ENCODE peak calls at places on chromosomes 16 and 17, in ten cellular contexts. B, M, C, T, F, E, P, Y, U and Q are unnamed samples.

GRCh38 chr16:67673712-67674580 is 7.3 kb downstream of the C16orf86 start:
- DNase-seq in F (no peak), U (peak), E (peak), B (no peak), Y (no peak), P (no peak), C (no peak), T (no peak), M (no peak), Q (no peak)

GRCh38 chr16:27363797-27364196 is 38.2 kb upstream of the IL21R start:
- DNase-seq in M (no peak), Y (no peak), P (no peak), B (no peak), T (no peak), E (peak), U (no peak), F (no peak), C (no peak), Q (no peak)

GRCh38 chr16:50213939-50214519 is 52.3 kb upstream of the ADCY7 start:
- DNase-seq in B (peak), C (no peak), U (peak), T (no peak), E (peak), F (peak), M (peak), P (peak), Y (peak), Q (no peak)

GRCh38 chr16:68972720-68973119 is 129.4 kb downstream of the TANGO6 start:
- DNase-seq in T (peak), C (no peak), F (peak), E (peak), P (peak), M (peak), B (peak), Y (no peak), U (peak), Q (peak)

GRCh38 chr16:872436-873242 is 72.1 kb upstream of the GNG13 start:
- DNase-seq in Y (no peak), P (no peak), C (no peak), T (no peak), B (no peak), M (no peak), F (no peak), U (no peak), E (no peak), Q (no peak)

GRCh38 chr17:5785867-5786509 is 201.7 kb upstream of the NLRP1 start:
- DNase-seq in M (no peak), U (no peak), Y (no peak), P (peak), T (no peak), B (peak), E (peak), F (no peak), C (no peak), Q (peak)

GRCh38 chr17:21756856-21757619 is 64.7 kb downstream of the KCNJ18 start:
- DNase-seq in F (no peak), U (no peak), B (no peak), T (no peak), E (no peak), M (no peak), P (no peak), Y (no peak), C (no peak), Q (no peak)

GRCh38 chr17:17077861-17078732 is 35.8 kb downstream of the MPRIP start:
- DNase-seq in M (no peak), T (no peak), C (no peak), E (no peak), U (no peak), Y (no peak), P (no peak), B (no peak), F (no peak), Q (no peak)

GRCh38 chr17:22221344-22221743 is 529.0 kb downstream of the KCNJ18 start:
- DNase-seq in B (no peak), E (no peak), M (no peak), P (no peak), T (no peak), U (no peak), C (no peak), F (no peak), Y (no peak), Q (no peak)

GRCh38 chr16:14196011-14196410 is 124.9 kb downstream of the MRTFB start:
- DNase-seq in P (no peak), B (peak), T (no peak), U (peak), Y (no peak), E (peak), F (no peak), C (no peak), M (peak), Q (peak)

GRCh38 chr16:13919330-13919682 is 648 bp upstream of the ERCC4 start:
- DNase-seq in Y (peak), U (peak), F (peak), T (no peak), C (no peak), M (peak), P (peak), E (no peak), B (peak), Q (peak)

GRCh38 chr17:62627904-62628603 is 584 bp downstream of the MRC2 start:
- DNase-seq in Y (no peak), E (peak), B (peak), U (peak), P (peak), M (peak), T (peak), C (peak), F (peak), Q (peak)

GRCh38 chr17:48471807-48472484 is 41.9 kb upstream of the SKAP1 start:
- DNase-seq in M (peak), T (peak), E (no peak), P (no peak), U (no peak), C (no peak), Y (no peak), B (no peak), F (peak), Q (no peak)

GRCh38 chr16:48441863-48442279 is 56.7 kb upstream of the SIAH1 start:
- DNase-seq in Y (no peak), E (no peak), M (no peak), U (no peak), F (no peak), P (no peak), B (no peak), C (no peak), T (no peak), Q (no peak)

GRCh38 chr17:249236-249993 is 68.0 kb upstream of the DOC2B start:
- DNase-seq in U (no peak), M (no peak), F (no peak), E (no peak), B (no peak), P (no peak), C (no peak), T (no peak), Y (no peak), Q (no peak)

GRCh38 chr16:66274335-66275110 is 92.0 kb upstream of the CDH5 start:
- DNase-seq in U (peak), F (no peak), M (no peak), C (no peak), E (peak), T (peak), P (peak), B (peak), Y (peak), Q (no peak)

GRCh38 chr16:72829846-72830620 is 217.9 kb downstream of the ZFHX3 start:
- DNase-seq in F (no peak), M (no peak), U (no peak), B (peak), Y (no peak), P (peak), C (no peak), E (no peak), T (no peak), Q (peak)

GRCh38 chr17:3732171-3732570 is 8.5 kb downstream of the HASPIN start:
- DNase-seq in B (peak), Y (no peak), P (no peak), C (no peak), U (no peak), T (no peak), M (no peak), F (no peak), E (no peak), Q (no peak)

GRCh38 chr17:59827721-59828477 is 64.8 kb downstream of the TUBD1 start:
- DNase-seq in B (no peak), Y (no peak), T (no peak), P (no peak), C (no peak), E (peak), F (no peak), U (peak), M (no peak), Q (no peak)

GRCh38 chr17:28946239-28946638 is 5.1 kb downstream of the PHF12 start:
- DNase-seq in Y (no peak), C (no peak), T (no peak), M (no peak), U (no peak), B (peak), P (peak), F (no peak), E (peak), Q (peak)

GRCh38 chr17:48597775-48598631 is 4.4 kb upstream of the HOXB5 start:
- DNase-seq in U (no peak), F (peak), B (peak), E (peak), M (peak), T (no peak), P (peak), Y (no peak), C (no peak), Q (no peak)

GRCh38 chr17:59466943-59467801 is 98.2 kb upstream of the DHX40 start:
- DNase-seq in B (no peak), Y (no peak), F (peak), P (no peak), T (no peak), U (no peak), E (no peak), M (no peak), C (no peak), Q (no peak)

GRCh38 chr17:38584350-38584925 is 21.3 kb downstream of the SRCIN1 start:
- DNase-seq in E (peak), Y (no peak), C (peak), M (peak), T (peak), B (peak), F (peak), P (peak), U (peak), Q (no peak)

GRCh38 chr17:34756670-34757021 is 177.3 kb downstream of the TMEM132E start:
- DNase-seq in E (no peak), M (no peak), C (no peak), B (no peak), P (peak), T (peak), F (no peak), U (no peak), Y (no peak), Q (no peak)

GRCh38 chr16:19196871-19197270 is 28.8 kb downstream of the SYT17 start:
- DNase-seq in T (no peak), Y (no peak), U (no peak), E (peak), B (no peak), F (no peak), P (no peak), C (no peak), M (no peak), Q (no peak)

GRCh38 chr17:34349748-34350147 is 6.5 kb upstream of the CCL13 start:
- DNase-seq in B (no peak), F (no peak), C (no peak), P (no peak), M (no peak), T (no peak), E (no peak), U (no peak), Y (no peak), Q (no peak)

GRCh38 chr16:75380870-75381269 is 52.4 kb downstream of the CFDP1 start:
- DNase-seq in F (no peak), Y (no peak), C (no peak), M (no peak), P (peak), U (no peak), E (peak), T (no peak), B (peak), Q (no peak)

GRCh38 chr16:15900357-15900756 is 12.0 kb upstream of the CEP20 start:
- DNase-seq in E (no peak), C (no peak), T (no peak), Y (no peak), F (no peak), U (no peak), M (no peak), P (no peak), B (no peak), Q (no peak)

GRCh38 chr16:3952342-3953131 is 72.0 kb upstream of the CREBBP start:
- DNase-seq in B (no peak), P (peak), U (no peak), F (peak), C (peak), E (no peak), Y (no peak), M (peak), T (peak), Q (no peak)

GRCh38 chr16:2042666-2043295 is 4.9 kb downstream of the NTHL1 start:
- DNase-seq in P (no peak), F (no peak), B (no peak), C (no peak), U (no peak), T (no peak), E (no peak), Y (no peak), M (no peak), Q (no peak)

GRCh38 chr17:17412331-17412730 is 64.5 kb upstream of the MED9 start:
- DNase-seq in U (no peak), P (peak), B (peak), E (peak), M (no peak), Y (no peak), F (no peak), C (no peak), T (no peak), Q (peak)

GRCh38 chr17:75081611-75082540 is 5.9 kb upstream of the SLC16A5 start:
- DNase-seq in U (no peak), E (no peak), F (no peak), C (no peak), T (no peak), P (no peak), M (no peak), B (no peak), Y (no peak), Q (no peak)

GRCh38 chr17:75078097-75079022 is 9.4 kb upstream of the SLC16A5 start:
- DNase-seq in Y (peak), T (peak), C (no peak), P (peak), M (no peak), B (peak), U (no peak), F (no peak), E (no peak), Q (peak)

GRCh38 chr17:75077072-75077489 is 10.7 kb upstream of the SLC16A5 start:
- DNase-seq in T (peak), M (peak), U (no peak), C (no peak), F (no peak), B (no peak), Y (no peak), P (no peak), E (no peak), Q (no peak)

GRCh38 chr17:75077490-75078096 is 10.2 kb upstream of the SLC16A5 start:
- DNase-seq in T (peak), E (peak), P (peak), B (no peak), U (no peak), C (no peak), Y (no peak), M (peak), F (no peak), Q (no peak)

GRCh38 chr17:75079023-75079373 is 8.8 kb upstream of the SLC16A5 start:
- DNase-seq in T (peak), F (no peak), C (no peak), M (no peak), U (no peak), Y (no peak), E (no peak), B (no peak), P (no peak), Q (no peak)
- H2AFZ ChIP-seq in T (no peak), F (no peak), C (no peak), M (no peak), U (peak), Y (no peak), E (peak), B (peak), P (peak), Q (peak)

GRCh38 chr17:79476074-79476473 is 134.8 kb downstream of the RBFOX3 start:
- DNase-seq in E (no peak), Y (no peak), B (no peak), P (no peak), T (peak), F (peak), C (no peak), U (no peak), M (no peak), Q (no peak)
- H2AFZ ChIP-seq in E (no peak), Y (no peak), B (no peak), P (no peak), T (no peak), F (no peak), C (no peak), U (no peak), M (no peak), Q (no peak)

DNA sequence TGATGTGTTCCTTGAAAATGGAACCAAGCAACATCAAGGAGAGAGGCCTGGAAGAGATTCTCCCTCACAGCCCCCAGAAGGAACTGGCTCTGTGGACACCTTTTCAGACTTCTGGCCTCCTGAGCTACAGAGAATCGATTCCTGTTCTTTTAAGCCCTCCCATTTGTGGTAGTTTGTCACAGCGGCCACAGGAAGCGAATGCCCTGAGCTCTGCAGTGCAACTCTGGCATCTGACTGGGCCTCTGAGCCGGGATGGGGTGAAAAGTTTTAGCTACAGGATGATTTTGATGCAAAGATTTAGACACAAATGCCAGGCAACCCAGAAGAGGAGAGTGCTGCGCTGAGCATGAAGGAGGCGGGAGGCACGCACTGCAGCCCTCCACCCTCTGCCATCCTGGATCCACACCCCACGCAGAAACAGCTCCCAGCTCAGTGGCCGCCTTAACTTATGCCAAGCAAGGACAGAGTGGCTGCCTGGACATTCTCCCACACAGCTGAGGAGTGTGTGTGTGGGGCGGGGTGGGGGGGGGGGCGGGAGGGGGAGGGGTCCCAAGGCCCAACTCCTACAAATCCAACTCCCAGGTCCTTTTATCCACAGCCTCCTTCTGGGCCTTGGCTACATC is 2.2 kb downstream of the TIMP2 start:
- DNase-seq in B (no peak), Y (no peak), F (no peak), U (no peak), C (no peak), E (no peak), T (peak), M (no peak), P (peak), Q (no peak)
- H2AFZ ChIP-seq in B (no peak), Y (no peak), F (no peak), U (no peak), C (no peak), E (no peak), T (no peak), M (no peak), P (no peak), Q (no peak)

GRCh38 chr17:44757918-44758413 is 822 bp upstream of the ADAM11 start:
- DNase-seq in Y (no peak), C (no peak), M (no peak), B (no peak), F (no peak), E (no peak), T (no peak), P (no peak), U (no peak), Q (no peak)
- H2AFZ ChIP-seq in Y (no peak), C (no peak), M (peak), B (peak), F (peak), E (no peak), T (no peak), P (no peak), U (no peak), Q (no peak)

GRCh38 chr17:77765292-77765691 is 193.2 kb upstream of the TNRC6C start:
- DNase-seq in C (no peak), T (no peak), M (no peak), U (no peak), B (no peak), E (no peak), P (no peak), F (no peak), Y (no peak), Q (no peak)
- H2AFZ ChIP-seq in C (no peak), T (no peak), M (no peak), U (no peak), B (no peak), E (no peak), P (no peak), F (no peak), Y (no peak), Q (no peak)

DNA sequence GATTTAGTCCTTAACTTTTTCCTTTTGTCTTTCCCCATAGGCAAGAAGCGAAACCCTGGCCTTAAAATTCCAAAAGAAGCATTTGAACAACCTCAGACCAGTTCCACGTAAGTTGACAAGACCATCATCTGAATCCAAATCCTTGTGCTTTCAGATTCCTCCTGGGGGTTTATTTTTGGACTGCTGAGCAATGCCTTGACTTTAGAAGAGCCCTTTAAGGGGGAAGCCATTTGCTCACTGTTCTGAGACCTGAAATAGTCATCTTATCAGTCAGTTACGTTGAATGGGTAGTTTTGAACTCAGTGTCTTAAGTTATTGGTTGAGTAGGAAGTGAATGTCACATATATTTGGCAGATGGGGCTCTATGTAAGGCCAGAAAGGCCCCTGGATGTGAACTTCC is 91.2 kb downstream of the MAP2K6 start:
- DNase-seq in E (no peak), P (no peak), F (no peak), C (no peak), M (no peak), B (no peak), Y (no peak), T (no peak), U (no peak), Q (no peak)
- H2AFZ ChIP-seq in E (no peak), P (no peak), F (no peak), C (no peak), M (no peak), B (no peak), Y (no peak), T (no peak), U (no peak), Q (no peak)

GRCh38 chr16:31869511-31870201 is 4.0 kb upstream of the ZNF267 start:
- DNase-seq in F (no peak), Y (no peak), U (no peak), B (peak), M (peak), T (peak), P (peak), C (peak), E (peak), Q (peak)

GRCh38 chr16:31870809-31871208 is 2.8 kb upstream of the ZNF267 start:
- DNase-seq in E (no peak), C (no peak), B (no peak), M (no peak), T (no peak), Y (no peak), P (no peak), F (no peak), U (no peak), Q (no peak)

GRCh38 chr16:31871510-31871909 is 2.1 kb upstream of the ZNF267 start:
- DNase-seq in U (no peak), Y (no peak), P (no peak), E (no peak), T (no peak), F (no peak), M (no peak), C (no peak), B (no peak), Q (no peak)

GRCh38 chr16:31868164-31868563 is 5.4 kb upstream of the ZNF267 start:
- DNase-seq in P (no peak), Y (no peak), T (no peak), E (no peak), B (no peak), F (no peak), M (no peak), U (no peak), C (no peak), Q (no peak)

DNA sequence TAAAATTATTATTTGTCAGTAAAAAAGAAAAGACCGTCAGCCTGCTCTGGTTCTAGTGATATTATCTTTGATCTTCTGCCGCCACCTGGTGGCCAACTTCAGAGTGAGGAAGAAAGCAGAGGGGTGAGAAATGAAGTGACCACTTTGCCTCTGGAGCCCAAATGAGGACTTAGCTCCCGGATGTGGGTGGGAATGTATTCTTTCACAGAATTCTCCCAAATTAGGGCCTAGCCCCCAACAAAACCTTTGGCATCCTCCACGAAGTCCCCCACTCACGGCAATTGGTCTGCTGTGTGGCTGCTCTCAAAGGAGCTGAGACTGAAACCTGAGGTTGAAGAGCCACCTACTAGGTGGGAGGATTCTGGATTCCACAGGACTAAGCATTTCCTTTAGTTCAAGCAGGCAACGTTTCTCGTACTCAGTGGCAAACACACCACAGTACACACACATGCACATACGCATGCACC is 4.9 kb upstream of the ZNF267 start:
- DNase-seq in B (peak), M (peak), C (peak), P (peak), F (peak), T (peak), Y (peak), U (peak), E (peak), Q (peak)
- H2AFZ ChIP-seq in B (peak), M (no peak), C (peak), P (peak), F (no peak), T (no peak), Y (peak), U (peak), E (peak), Q (peak)